ENCODE peak calls at places on chromosomes 3 and 15, in five cellular contexts. J is CD8-positive, alpha-beta T cell; I is astrocyte; R is esophagus squamous epithelium; A is naive thymus-derived CD4-positive, alpha-beta T cell. Z is an unnamed sample. For H3K4me1 and H3K36me3, the result is how much of the 10 kb centered on the place peaks cover.

GRCh38 chr3:187746059-187746453 is 788 bp upstream of the BCL6 start:
- DNase-seq in J (no peak), I (no peak), R (no peak), A (no peak), Z (no peak)

GRCh38 chr3:172061724-172062184 is 22.4 kb downstream of the FNDC3B start:
- DNase-seq in J (no peak), I (no peak), R (no peak), A (no peak), Z (no peak)

GRCh38 chr3:49901351-49902339 is 2.0 kb downstream of the MST1R start:
- DNase-seq in J (no peak), I (no peak), R (no peak), A (no peak), Z (no peak)

GRCh38 chr3:194095464-194095863 is 40.5 kb upstream of the HES1 start:
- DNase-seq in J (no peak), I (no peak), R (no peak), A (no peak), Z (no peak)

GRCh38 chr3:127690823-127691452 is 18.2 kb downstream of the ABTB1 start:
- DNase-seq in J (no peak), I (peak), R (no peak), A (no peak), Z (no peak)

GRCh38 chr3:66785191-66785909 is 212.8 kb upstream of the KBTBD8 start:
- DNase-seq in J (no peak), I (no peak), R (no peak), A (no peak), Z (no peak)

GRCh38 chr3:66253790-66254620 is 33.2 kb downstream of the SLC25A26 start:
- DNase-seq in J (no peak), I (peak), R (no peak), A (no peak), Z (peak)

GRCh38 chr15:82228750-82229149 is 33.8 kb downstream of the EFL1 start:
- DNase-seq in J (no peak), I (no peak), R (no peak), A (no peak), Z (no peak)

GRCh38 chr3:183410759-183411158 is 17.7 kb downstream of the MCF2L2 start:
- DNase-seq in J (no peak), I (no peak), R (no peak), A (no peak), Z (no peak)

GRCh38 chr3:183178833-183179549 is 16.5 kb upstream of the LAMP3 start:
- DNase-seq in J (peak), I (peak), R (no peak), A (no peak), Z (peak)

GRCh38 chr15:78365931-78366330 is 25.8 kb downstream of the CRABP1 start:
- DNase-seq in J (no peak), I (peak), R (no peak), A (no peak), Z (no peak)

GRCh38 chr15:55151621-55152020 is 45.1 kb downstream of the RSL24D1 start:
- DNase-seq in J (no peak), I (no peak), R (no peak), A (no peak), Z (no peak)

GRCh38 chr3:142244056-142244455 is 18.7 kb upstream of the GK5 start:
- DNase-seq in J (no peak), I (no peak), R (no peak), A (no peak), Z (no peak)

GRCh38 chr15:95857124-95857757 is 473.3 kb upstream of the NR2F2 start:
- DNase-seq in J (no peak), I (peak), R (no peak), A (no peak), Z (no peak)

GRCh38 chr3:172135766-172136729 is 96.7 kb downstream of the FNDC3B start:
- DNase-seq in J (no peak), I (peak), R (no peak), A (no peak), Z (no peak)

GRCh38 chr15:69410290-69410874 is 3.8 kb upstream of the KIF23 start:
- DNase-seq in J (no peak), I (no peak), R (no peak), A (no peak), Z (no peak)

GRCh38 chr3:197878427-197878826 is 71.6 kb upstream of the RPL35A start:
- DNase-seq in J (no peak), I (peak), R (no peak), A (no peak), Z (no peak)

GRCh38 chr3:48727511-48727910 is 10.5 kb upstream of the IP6K2 start:
- DNase-seq in J (no peak), I (no peak), R (no peak), A (no peak), Z (no peak)

GRCh38 chr15:92597548-92597947 is 58.0 kb downstream of the FAM174B start:
- DNase-seq in J (no peak), I (no peak), R (no peak), A (no peak), Z (no peak)

GRCh38 chr3:186259612-186260383 is 102.2 kb downstream of the DGKG start:
- DNase-seq in J (peak), I (peak), R (no peak), A (peak), Z (peak)

GRCh38 chr15:89419370-89419984 is 76.9 kb downstream of the RHCG start:
- DNase-seq in J (no peak), I (peak), R (no peak), A (no peak), Z (no peak)

GRCh38 chr3:172048599-172048998 is 9.2 kb downstream of the FNDC3B start:
- DNase-seq in J (no peak), I (no peak), R (no peak), A (no peak), Z (no peak)

GRCh38 chr3:55177749-55178148 is 249.9 kb upstream of the LRTM1 start:
- DNase-seq in J (no peak), I (no peak), R (no peak), A (no peak), Z (no peak)

GRCh38 chr3:187066228-187066995 is 72.9 kb downstream of the RPL39L start:
- DNase-seq in J (peak), I (peak), R (no peak), A (peak), Z (peak)

GRCh38 chr15:78714890-78715289 is 73.9 kb upstream of the CHRNB4 start:
- DNase-seq in J (no peak), I (no peak), R (no peak), A (no peak), Z (no peak)

GRCh38 chr3:68893600-68894239 is 38.6 kb downstream of the TAFA4 start:
- DNase-seq in J (no peak), I (peak), R (no peak), A (peak), Z (peak)

GRCh38 chr3:125194849-125195601 is 17.5 kb downstream of the SLC12A8 start:
- DNase-seq in J (no peak), I (peak), R (no peak), A (no peak), Z (no peak)

GRCh38 chr3:187025254-187025655 is 94.9 kb downstream of the ST6GAL1 start:
- DNase-seq in J (peak), I (no peak), R (no peak), A (peak), Z (peak)

GRCh38 chr3:110618512-110619226 is 452.9 kb upstream of the NECTIN3 start:
- DNase-seq in J (no peak), I (no peak), R (no peak), A (no peak), Z (no peak)

GRCh38 chr3:116444819-116445290 is 432 bp downstream of the LSAMP start:
- DNase-seq in J (no peak), I (peak), R (no peak), A (no peak), Z (no peak)

GRCh38 chr3:187264051-187264450 is 27.5 kb downstream of the MASP1 start:
- DNase-seq in J (no peak), I (peak), R (no peak), A (no peak), Z (no peak)

GRCh38 chr15:31275331-31276262 is 51.0 kb upstream of the KLF13 start:
- DNase-seq in J (no peak), I (no peak), R (no peak), A (no peak), Z (no peak)

GRCh38 chr3:146153429-146153828 is 7.6 kb downstream of the PLOD2 start:
- DNase-seq in J (no peak), I (no peak), R (no peak), A (no peak), Z (no peak)
- H3K4me1 ChIP-seq in J (under half), I (under half), R (half or more), A (under half), Z (under half)

GRCh38 chr3:138066972-138067371 is 48.4 kb downstream of the DZIP1L start:
- DNase-seq in J (no peak), I (no peak), R (no peak), A (no peak), Z (no peak)

GRCh38 chr3:138066383-138066782 is 49.0 kb downstream of the DZIP1L start:
- DNase-seq in J (no peak), I (no peak), R (no peak), A (no peak), Z (no peak)

GRCh38 chr3:138063416-138063815 is 52.0 kb downstream of the DZIP1L start:
- DNase-seq in J (no peak), I (no peak), R (no peak), A (no peak), Z (no peak)

GRCh38 chr3:138068046-138068445 is 47.4 kb downstream of the DZIP1L start:
- DNase-seq in J (no peak), I (no peak), R (no peak), A (no peak), Z (no peak)

DNA sequence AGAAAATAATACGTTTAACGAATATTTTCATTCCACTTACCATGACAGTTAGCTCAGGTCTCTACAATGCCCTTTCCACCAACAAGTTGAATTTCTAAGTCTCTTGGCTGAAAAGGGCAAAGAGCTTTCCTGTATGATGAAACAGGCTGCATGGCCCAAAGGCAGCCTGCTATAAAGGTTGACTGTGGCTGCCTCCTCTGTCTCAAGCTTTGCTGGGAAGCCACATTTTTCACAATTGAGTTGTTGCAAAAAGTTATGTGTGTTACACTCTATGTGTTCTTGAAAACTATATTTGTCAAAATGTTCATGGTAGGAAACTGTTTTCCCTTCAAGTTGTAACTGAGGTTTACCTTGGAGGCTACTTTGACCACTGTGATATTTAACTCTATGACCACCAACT is 49.5 kb downstream of the DZIP1L start:
- DNase-seq in J (no peak), I (no peak), R (no peak), A (no peak), Z (no peak)
- H3K36me3 ChIP-seq in J (under half), I (under half), R (under half), A (under half), Z (under half)

DNA sequence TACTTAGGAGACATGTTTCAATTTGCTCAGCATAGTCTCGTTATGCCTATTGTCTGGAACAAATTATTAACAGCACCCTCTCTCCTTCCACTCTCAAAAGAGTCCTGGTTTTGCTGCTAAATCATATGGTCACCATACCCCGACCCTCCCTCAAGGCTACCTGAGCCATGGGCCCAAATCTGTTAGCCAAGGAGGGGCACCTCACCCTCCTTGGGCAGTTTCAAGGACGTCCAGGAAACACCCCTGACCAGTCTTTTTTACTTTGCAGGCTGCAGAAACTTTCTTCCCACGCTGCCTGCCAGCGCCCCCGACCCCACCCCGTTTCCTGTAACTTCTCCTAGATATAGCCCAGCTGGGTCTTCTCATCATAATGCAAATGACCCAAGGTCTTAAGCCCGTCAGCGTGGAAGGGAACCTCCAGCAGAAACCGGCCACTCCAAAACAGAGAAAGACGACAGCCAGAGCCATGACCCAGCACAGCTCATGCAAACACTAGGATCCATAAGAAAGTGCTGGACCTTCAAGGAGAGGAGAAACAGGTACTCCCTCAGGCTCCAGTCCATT is 62.3 kb downstream of the ADCY5 start:
- DNase-seq in J (no peak), I (no peak), R (no peak), A (no peak), Z (no peak)
- H3K4me1 ChIP-seq in J (under half), I (under half), R (half or more), A (under half), Z (under half)

GRCh38 chr15:59116141-59116540 is 11.2 kb downstream of the CCNB2 start:
- DNase-seq in J (no peak), I (peak), R (no peak), A (no peak), Z (no peak)
- H3K36me3 ChIP-seq in J (under half), I (under half), R (under half), A (under half), Z (under half)

GRCh38 chr3:100268156-100268555 is 7.4 kb downstream of the TBC1D23 start:
- DNase-seq in J (no peak), I (no peak), R (no peak), A (no peak), Z (no peak)

GRCh38 chr3:100263583-100263982 is 2.8 kb downstream of the TBC1D23 start:
- DNase-seq in J (no peak), I (no peak), R (no peak), A (no peak), Z (no peak)

GRCh38 chr3:100264242-100264641 is 3.5 kb downstream of the TBC1D23 start:
- DNase-seq in J (no peak), I (no peak), R (no peak), A (no peak), Z (no peak)

GRCh38 chr3:100266531-100266930 is 5.7 kb downstream of the TBC1D23 start:
- DNase-seq in J (no peak), I (no peak), R (no peak), A (no peak), Z (no peak)

DNA sequence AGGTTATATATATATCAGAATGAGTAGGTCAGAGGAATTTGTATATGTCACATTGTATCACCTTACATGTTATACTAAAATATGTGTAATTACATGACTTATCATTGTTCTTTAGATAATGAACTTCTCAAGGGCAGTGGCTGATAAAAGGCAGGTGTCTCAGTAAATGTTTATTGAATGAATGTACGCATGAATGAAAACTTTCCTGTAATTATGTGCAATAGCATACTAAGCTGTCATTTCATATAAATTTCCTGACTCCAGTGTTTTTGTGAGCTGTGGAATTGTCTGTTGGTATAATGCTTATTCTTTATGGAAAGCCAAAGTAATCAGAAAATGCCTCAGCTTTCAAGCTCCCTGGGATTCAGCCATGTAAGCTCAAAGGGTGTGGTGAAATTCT is 4.2 kb downstream of the TBC1D23 start:
- DNase-seq in J (no peak), I (no peak), R (no peak), A (no peak), Z (no peak)
- H3K4me1 ChIP-seq in J (under half), I (under half), R (half or more), A (under half), Z (under half)

GRCh38 chr15:74628199-74628598 is 12.6 kb downstream of the CLK3 start:
- DNase-seq in J (no peak), I (no peak), R (no peak), A (no peak), Z (no peak)

GRCh38 chr15:74627766-74628165 is 12.1 kb downstream of the CLK3 start:
- DNase-seq in J (no peak), I (no peak), R (no peak), A (no peak), Z (no peak)

GRCh38 chr15:74625693-74626092 is 10.1 kb downstream of the CLK3 start:
- DNase-seq in J (no peak), I (no peak), R (no peak), A (no peak), Z (no peak)

GRCh38 chr15:74626752-74627692 is 11.4 kb downstream of the CLK3 start:
- DNase-seq in J (no peak), I (no peak), R (no peak), A (no peak), Z (no peak)

GRCh38 chr15:74626336-74626735 is 10.7 kb downstream of the CLK3 start:
- DNase-seq in J (no peak), I (no peak), R (no peak), A (no peak), Z (peak)
- H3K36me3 ChIP-seq in J (half or more), I (half or more), R (half or more), A (half or more), Z (half or more)

GRCh38 chr3:30512596-30512995 is 93.8 kb upstream of the TGFBR2 start:
- DNase-seq in J (no peak), I (no peak), R (no peak), A (no peak), Z (no peak)
- H3K4me1 ChIP-seq in J (under half), I (under half), R (under half), A (under half), Z (under half)

DNA sequence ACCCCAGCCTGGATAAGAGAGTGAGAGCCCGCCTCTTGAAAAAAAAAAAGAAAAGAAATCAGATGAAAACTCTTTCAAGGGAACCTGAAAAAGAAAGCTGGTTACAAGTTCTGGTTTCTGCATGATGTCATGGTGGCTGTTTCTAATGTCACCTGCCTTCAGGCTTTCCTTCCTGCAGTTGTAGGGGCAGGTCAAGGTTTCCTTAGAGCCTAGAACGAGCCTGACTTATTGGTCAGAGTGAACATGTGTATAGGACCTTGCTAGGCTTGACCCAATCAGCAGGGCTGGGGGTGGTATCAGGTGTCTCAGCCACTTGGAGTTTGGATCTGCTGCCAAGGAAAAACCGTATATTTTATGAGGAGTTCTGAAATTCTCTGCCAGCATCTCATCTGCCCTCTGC is 3.8 kb downstream of the IVD start:
- DNase-seq in J (no peak), I (no peak), R (no peak), A (no peak), Z (no peak)
- H3K36me3 ChIP-seq in J (under half), I (under half), R (under half), A (half or more), Z (under half)

DNA sequence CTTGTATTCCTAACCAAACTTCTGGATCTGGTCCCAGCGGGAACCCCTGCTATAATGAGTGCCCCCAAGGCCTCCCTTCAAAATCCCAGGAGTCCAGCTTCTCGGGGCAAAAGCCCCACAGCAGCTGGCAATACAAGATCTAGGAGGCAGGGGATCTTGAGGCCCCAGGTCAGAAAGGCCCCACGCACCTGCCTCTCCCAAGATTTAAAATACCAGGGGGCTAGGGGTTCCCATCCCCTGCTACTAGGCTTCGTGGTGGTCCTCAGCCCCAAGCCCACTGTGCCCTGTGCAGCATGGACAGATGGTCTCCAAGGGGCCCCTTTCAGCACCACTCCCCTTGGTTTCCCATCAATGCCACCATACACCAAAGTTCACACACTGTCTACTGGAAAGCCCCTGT is 15.8 kb upstream of the CYP11A1 start:
- DNase-seq in J (no peak), I (no peak), R (no peak), A (no peak), Z (no peak)
- H3K4me1 ChIP-seq in J (under half), I (under half), R (half or more), A (under half), Z (under half)

Z was measured in CD4-positive, alpha-beta memory T cell.